ENCODE peak calls at places on chromosomes 12 and 14, in ten cellular contexts. One of them, this sample, is unnamed. For H3K4me1, the result is how much of the 10 kb centered on the place peaks cover.

GRCh38 chr14:67428501-67429031 is 16.6 kb upstream of the PLEK2 start:
- DNase-seq in ovary: no peak
- DNase-seq in A549: peak
- DNase-seq in tibial artery: no peak
- DNase-seq in aorta: no peak
- DNase-seq in stomach: peak
- DNase-seq in CD8-positive, alpha-beta memory T cell: no peak
- DNase-seq in mesenchymal stem cell: peak
- DNase-seq in PC-3: peak
- DNase-seq in naive thymus-derived CD4-positive, alpha-beta T cell: no peak
- DNase-seq in this sample: no peak

GRCh38 chr12:40170593-40170992 is 54.2 kb upstream of the LRRK2 start:
- DNase-seq in PC-3: no peak
- DNase-seq in naive thymus-derived CD4-positive, alpha-beta T cell: no peak
- DNase-seq in A549: no peak
- DNase-seq in aorta: no peak
- DNase-seq in tibial artery: no peak
- DNase-seq in ovary: no peak
- DNase-seq in stomach: no peak
- DNase-seq in CD8-positive, alpha-beta memory T cell: no peak
- DNase-seq in mesenchymal stem cell: no peak
- DNase-seq in this sample: no peak

GRCh38 chr12:121769831-121770301 is 23.6 kb downstream of the RHOF start:
- DNase-seq in aorta: no peak
- DNase-seq in ovary: no peak
- DNase-seq in CD8-positive, alpha-beta memory T cell: no peak
- DNase-seq in mesenchymal stem cell: no peak
- DNase-seq in tibial artery: no peak
- DNase-seq in naive thymus-derived CD4-positive, alpha-beta T cell: no peak
- DNase-seq in A549: no peak
- DNase-seq in PC-3: no peak
- DNase-seq in stomach: no peak
- DNase-seq in this sample: no peak

GRCh38 chr12:107480836-107481608 is 204.6 kb upstream of the PWP1 start:
- DNase-seq in mesenchymal stem cell: no peak
- DNase-seq in tibial artery: no peak
- DNase-seq in CD8-positive, alpha-beta memory T cell: no peak
- DNase-seq in PC-3: no peak
- DNase-seq in aorta: no peak
- DNase-seq in stomach: no peak
- DNase-seq in ovary: no peak
- DNase-seq in A549: no peak
- DNase-seq in naive thymus-derived CD4-positive, alpha-beta T cell: no peak
- DNase-seq in this sample: no peak

GRCh38 chr12:106246891-106247730 is 709 bp downstream of the CKAP4 start:
- DNase-seq in stomach: peak
- DNase-seq in ovary: peak
- DNase-seq in tibial artery: peak
- DNase-seq in A549: peak
- DNase-seq in naive thymus-derived CD4-positive, alpha-beta T cell: peak
- DNase-seq in PC-3: peak
- DNase-seq in mesenchymal stem cell: peak
- DNase-seq in CD8-positive, alpha-beta memory T cell: peak
- DNase-seq in aorta: peak
- DNase-seq in this sample: peak

GRCh38 chr14:80678436-80678835 is 263.1 kb downstream of the CEP128 start:
- DNase-seq in ovary: no peak
- DNase-seq in stomach: no peak
- DNase-seq in naive thymus-derived CD4-positive, alpha-beta T cell: no peak
- DNase-seq in tibial artery: no peak
- DNase-seq in aorta: no peak
- DNase-seq in mesenchymal stem cell: peak
- DNase-seq in CD8-positive, alpha-beta memory T cell: no peak
- DNase-seq in PC-3: peak
- DNase-seq in A549: no peak
- DNase-seq in this sample: no peak

GRCh38 chr14:76829016-76829365 is 2.8 kb downstream of the LRRC74A start:
- DNase-seq in CD8-positive, alpha-beta memory T cell: no peak
- DNase-seq in naive thymus-derived CD4-positive, alpha-beta T cell: no peak
- DNase-seq in A549: no peak
- DNase-seq in tibial artery: no peak
- DNase-seq in aorta: no peak
- DNase-seq in PC-3: no peak
- DNase-seq in mesenchymal stem cell: no peak
- DNase-seq in stomach: no peak
- DNase-seq in ovary: no peak
- DNase-seq in this sample: peak

GRCh38 chr14:101506921-101507300 is 54.4 kb upstream of the DIO3 start:
- DNase-seq in ovary: peak
- DNase-seq in aorta: peak
- DNase-seq in tibial artery: peak
- DNase-seq in stomach: peak
- DNase-seq in A549: no peak
- DNase-seq in mesenchymal stem cell: no peak
- DNase-seq in PC-3: no peak
- DNase-seq in naive thymus-derived CD4-positive, alpha-beta T cell: no peak
- DNase-seq in CD8-positive, alpha-beta memory T cell: no peak
- DNase-seq in this sample: peak

GRCh38 chr12:19190292-19191031 is 60.9 kb downstream of the PLEKHA5 start:
- DNase-seq in stomach: no peak
- DNase-seq in naive thymus-derived CD4-positive, alpha-beta T cell: no peak
- DNase-seq in PC-3: peak
- DNase-seq in CD8-positive, alpha-beta memory T cell: no peak
- DNase-seq in ovary: no peak
- DNase-seq in mesenchymal stem cell: peak
- DNase-seq in aorta: no peak
- DNase-seq in A549: no peak
- DNase-seq in tibial artery: no peak
- DNase-seq in this sample: no peak

GRCh38 chr12:46921754-46922113 is 95.9 kb upstream of the SLC38A4 start:
- DNase-seq in mesenchymal stem cell: peak
- DNase-seq in ovary: no peak
- DNase-seq in tibial artery: no peak
- DNase-seq in naive thymus-derived CD4-positive, alpha-beta T cell: no peak
- DNase-seq in PC-3: peak
- DNase-seq in CD8-positive, alpha-beta memory T cell: no peak
- DNase-seq in A549: no peak
- DNase-seq in aorta: no peak
- DNase-seq in stomach: no peak
- DNase-seq in this sample: no peak

GRCh38 chr14:40365305-40365704 is 933.1 kb upstream of the FBXO33 start:
- DNase-seq in mesenchymal stem cell: no peak
- DNase-seq in CD8-positive, alpha-beta memory T cell: no peak
- DNase-seq in tibial artery: no peak
- DNase-seq in A549: no peak
- DNase-seq in PC-3: no peak
- DNase-seq in aorta: no peak
- DNase-seq in naive thymus-derived CD4-positive, alpha-beta T cell: no peak
- DNase-seq in ovary: no peak
- DNase-seq in stomach: no peak
- DNase-seq in this sample: no peak

GRCh38 chr12:117528538-117528937 is 167.1 kb upstream of the NOS1 start:
- DNase-seq in A549: no peak
- DNase-seq in aorta: no peak
- DNase-seq in CD8-positive, alpha-beta memory T cell: no peak
- DNase-seq in stomach: no peak
- DNase-seq in mesenchymal stem cell: no peak
- DNase-seq in tibial artery: no peak
- DNase-seq in PC-3: no peak
- DNase-seq in ovary: no peak
- DNase-seq in naive thymus-derived CD4-positive, alpha-beta T cell: no peak
- DNase-seq in this sample: no peak

GRCh38 chr12:109461846-109462766 is 15.0 kb downstream of the KCTD10 start:
- DNase-seq in naive thymus-derived CD4-positive, alpha-beta T cell: no peak
- DNase-seq in ovary: peak
- DNase-seq in mesenchymal stem cell: peak
- DNase-seq in A549: peak
- DNase-seq in tibial artery: peak
- DNase-seq in aorta: peak
- DNase-seq in stomach: peak
- DNase-seq in PC-3: peak
- DNase-seq in CD8-positive, alpha-beta memory T cell: no peak
- DNase-seq in this sample: peak

GRCh38 chr12:111448266-111448830 is 42.6 kb downstream of the SH2B3 start:
- DNase-seq in CD8-positive, alpha-beta memory T cell: no peak
- DNase-seq in A549: no peak
- DNase-seq in stomach: peak
- DNase-seq in tibial artery: peak
- DNase-seq in aorta: no peak
- DNase-seq in mesenchymal stem cell: no peak
- DNase-seq in ovary: no peak
- DNase-seq in naive thymus-derived CD4-positive, alpha-beta T cell: peak
- DNase-seq in PC-3: no peak
- DNase-seq in this sample: no peak

GRCh38 chr14:96091149-96091693 is 52.1 kb downstream of the C14orf132 start:
- DNase-seq in ovary: no peak
- DNase-seq in mesenchymal stem cell: no peak
- DNase-seq in PC-3: no peak
- DNase-seq in aorta: peak
- DNase-seq in CD8-positive, alpha-beta memory T cell: no peak
- DNase-seq in tibial artery: peak
- DNase-seq in A549: no peak
- DNase-seq in naive thymus-derived CD4-positive, alpha-beta T cell: no peak
- DNase-seq in stomach: no peak
- DNase-seq in this sample: peak

GRCh38 chr12:64785816-64786215 is 26.6 kb upstream of the GNS start:
- DNase-seq in PC-3: no peak
- DNase-seq in ovary: no peak
- DNase-seq in aorta: no peak
- DNase-seq in mesenchymal stem cell: no peak
- DNase-seq in stomach: no peak
- DNase-seq in CD8-positive, alpha-beta memory T cell: no peak
- DNase-seq in naive thymus-derived CD4-positive, alpha-beta T cell: no peak
- DNase-seq in A549: no peak
- DNase-seq in tibial artery: no peak
- DNase-seq in this sample: no peak

GRCh38 chr14:100187247-100187833 is 27.9 kb upstream of the DEGS2 start:
- DNase-seq in PC-3: no peak
- DNase-seq in tibial artery: no peak
- DNase-seq in stomach: peak
- DNase-seq in aorta: no peak
- DNase-seq in A549: no peak
- DNase-seq in ovary: no peak
- DNase-seq in naive thymus-derived CD4-positive, alpha-beta T cell: no peak
- DNase-seq in CD8-positive, alpha-beta memory T cell: no peak
- DNase-seq in mesenchymal stem cell: no peak
- DNase-seq in this sample: no peak

GRCh38 chr14:91354979-91355685 is 62.5 kb downstream of the CCDC88C start:
- DNase-seq in stomach: no peak
- DNase-seq in A549: no peak
- DNase-seq in mesenchymal stem cell: no peak
- DNase-seq in aorta: no peak
- DNase-seq in tibial artery: no peak
- DNase-seq in naive thymus-derived CD4-positive, alpha-beta T cell: peak
- DNase-seq in PC-3: no peak
- DNase-seq in ovary: no peak
- DNase-seq in CD8-positive, alpha-beta memory T cell: no peak
- DNase-seq in this sample: peak

GRCh38 chr12:29741342-29742241 is 42.1 kb downstream of the TMTC1 start:
- DNase-seq in CD8-positive, alpha-beta memory T cell: no peak
- DNase-seq in tibial artery: no peak
- DNase-seq in stomach: no peak
- DNase-seq in mesenchymal stem cell: peak
- DNase-seq in aorta: no peak
- DNase-seq in A549: no peak
- DNase-seq in PC-3: no peak
- DNase-seq in ovary: no peak
- DNase-seq in naive thymus-derived CD4-positive, alpha-beta T cell: no peak
- DNase-seq in this sample: no peak
- H3K4me1 ChIP-seq in CD8-positive, alpha-beta memory T cell: under half
- H3K4me1 ChIP-seq in tibial artery: under half
- H3K4me1 ChIP-seq in stomach: under half
- H3K4me1 ChIP-seq in mesenchymal stem cell: under half
- H3K4me1 ChIP-seq in aorta: under half
- H3K4me1 ChIP-seq in A549: under half
- H3K4me1 ChIP-seq in PC-3: under half
- H3K4me1 ChIP-seq in ovary: under half
- H3K4me1 ChIP-seq in naive thymus-derived CD4-positive, alpha-beta T cell: under half
- H3K4me1 ChIP-seq in this sample: under half

GRCh38 chr12:27966870-27967269 is 5.7 kb downstream of the PTHLH start:
- DNase-seq in ovary: no peak
- DNase-seq in naive thymus-derived CD4-positive, alpha-beta T cell: no peak
- DNase-seq in aorta: no peak
- DNase-seq in tibial artery: no peak
- DNase-seq in PC-3: peak
- DNase-seq in CD8-positive, alpha-beta memory T cell: no peak
- DNase-seq in mesenchymal stem cell: peak
- DNase-seq in stomach: no peak
- DNase-seq in A549: peak
- DNase-seq in this sample: no peak
- H3K27ac ChIP-seq in ovary: no peak
- H3K27ac ChIP-seq in naive thymus-derived CD4-positive, alpha-beta T cell: no peak
- H3K27ac ChIP-seq in aorta: no peak
- H3K27ac ChIP-seq in tibial artery: no peak
- H3K27ac ChIP-seq in PC-3: peak
- H3K27ac ChIP-seq in CD8-positive, alpha-beta memory T cell: no peak
- H3K27ac ChIP-seq in mesenchymal stem cell: peak
- H3K27ac ChIP-seq in stomach: no peak
- H3K27ac ChIP-seq in A549: peak
- H3K27ac ChIP-seq in this sample: no peak

GRCh38 chr12:8947737-8948136 is 1.7 kb downstream of the M6PR start:
- DNase-seq in stomach: no peak
- DNase-seq in PC-3: no peak
- DNase-seq in ovary: no peak
- DNase-seq in mesenchymal stem cell: no peak
- DNase-seq in A549: no peak
- DNase-seq in CD8-positive, alpha-beta memory T cell: no peak
- DNase-seq in naive thymus-derived CD4-positive, alpha-beta T cell: no peak
- DNase-seq in aorta: no peak
- DNase-seq in tibial artery: no peak
- DNase-seq in this sample: no peak
- H3K4me1 ChIP-seq in stomach: under half
- H3K4me1 ChIP-seq in PC-3: under half
- H3K4me1 ChIP-seq in ovary: under half
- H3K4me1 ChIP-seq in mesenchymal stem cell: under half
- H3K4me1 ChIP-seq in A549: under half
- H3K4me1 ChIP-seq in CD8-positive, alpha-beta memory T cell: under half
- H3K4me1 ChIP-seq in naive thymus-derived CD4-positive, alpha-beta T cell: under half
- H3K4me1 ChIP-seq in aorta: under half
- H3K4me1 ChIP-seq in tibial artery: under half
- H3K4me1 ChIP-seq in this sample: under half

GRCh38 chr12:89517648-89518047 is 6.9 kb downstream of the GALNT4 start:
- DNase-seq in stomach: no peak
- DNase-seq in naive thymus-derived CD4-positive, alpha-beta T cell: no peak
- DNase-seq in A549: no peak
- DNase-seq in ovary: no peak
- DNase-seq in CD8-positive, alpha-beta memory T cell: no peak
- DNase-seq in PC-3: no peak
- DNase-seq in aorta: no peak
- DNase-seq in mesenchymal stem cell: no peak
- DNase-seq in tibial artery: no peak
- DNase-seq in this sample: no peak

GRCh38 chr12:89514751-89515150 is 9.8 kb downstream of the GALNT4 start:
- DNase-seq in naive thymus-derived CD4-positive, alpha-beta T cell: no peak
- DNase-seq in tibial artery: no peak
- DNase-seq in mesenchymal stem cell: no peak
- DNase-seq in ovary: no peak
- DNase-seq in A549: no peak
- DNase-seq in CD8-positive, alpha-beta memory T cell: no peak
- DNase-seq in stomach: no peak
- DNase-seq in PC-3: no peak
- DNase-seq in aorta: no peak
- DNase-seq in this sample: no peak

GRCh38 chr12:89516633-89517032 is 8.0 kb downstream of the GALNT4 start:
- DNase-seq in CD8-positive, alpha-beta memory T cell: no peak
- DNase-seq in PC-3: no peak
- DNase-seq in stomach: no peak
- DNase-seq in aorta: no peak
- DNase-seq in naive thymus-derived CD4-positive, alpha-beta T cell: no peak
- DNase-seq in ovary: no peak
- DNase-seq in A549: no peak
- DNase-seq in tibial artery: no peak
- DNase-seq in mesenchymal stem cell: no peak
- DNase-seq in this sample: no peak

GRCh38 chr12:89513544-89513943 is 11.1 kb downstream of the GALNT4 start:
- DNase-seq in naive thymus-derived CD4-positive, alpha-beta T cell: no peak
- DNase-seq in A549: no peak
- DNase-seq in PC-3: no peak
- DNase-seq in mesenchymal stem cell: no peak
- DNase-seq in ovary: no peak
- DNase-seq in tibial artery: no peak
- DNase-seq in CD8-positive, alpha-beta memory T cell: no peak
- DNase-seq in stomach: no peak
- DNase-seq in aorta: no peak
- DNase-seq in this sample: no peak
- H3K27ac ChIP-seq in naive thymus-derived CD4-positive, alpha-beta T cell: no peak
- H3K27ac ChIP-seq in A549: peak
- H3K27ac ChIP-seq in PC-3: no peak
- H3K27ac ChIP-seq in mesenchymal stem cell: no peak
- H3K27ac ChIP-seq in ovary: no peak
- H3K27ac ChIP-seq in tibial artery: no peak
- H3K27ac ChIP-seq in CD8-positive, alpha-beta memory T cell: no peak
- H3K27ac ChIP-seq in stomach: no peak
- H3K27ac ChIP-seq in aorta: no peak
- H3K27ac ChIP-seq in this sample: no peak